ENCODE peak calls at places on chromosomes 16 and 17, in five cellular contexts. D is endodermal cell, S is fibroblast of mammary gland, U is NT2/D1, G is ovary. Y is an unnamed sample.

GRCh38 chr16:4664538-4665418 is 28.6 kb upstream of the NUDT16L1 start:
- DNase-seq in S (peak), G (no peak), D (no peak), U (no peak), Y (peak)

GRCh38 chr17:72373910-72374741 is 253.3 kb downstream of the SOX9 start:
- DNase-seq in D (no peak), G (no peak), S (peak), U (no peak), Y (no peak)

GRCh38 chr16:21599994-21600773 is 807 bp downstream of the METTL9 start:
- DNase-seq in D (no peak), G (no peak), S (peak), U (no peak), Y (no peak)

GRCh38 chr16:70432800-70433455 is 6.0 kb downstream of the ST3GAL2 start:
- DNase-seq in S (no peak), G (no peak), U (no peak), D (no peak), Y (no peak)

GRCh38 chr16:15886078-15886477 is 2.3 kb downstream of the CEP20 start:
- DNase-seq in G (no peak), D (no peak), S (no peak), U (no peak), Y (no peak)

GRCh38 chr16:73082608-73083007 is 34.7 kb upstream of the ZFHX3 start:
- DNase-seq in S (peak), D (no peak), U (no peak), G (no peak), Y (no peak)

GRCh38 chr16:11118479-11118878 is 137.5 kb downstream of the SOCS1 start:
- DNase-seq in G (no peak), D (no peak), U (no peak), S (no peak), Y (no peak)

GRCh38 chr17:42999003-42999525 is 845 bp downstream of the RPL27 start:
- DNase-seq in G (no peak), D (no peak), U (no peak), S (no peak), Y (no peak)

GRCh38 chr16:64365448-64365858 is 756.4 kb downstream of the CDH11 start:
- DNase-seq in D (no peak), U (no peak), G (no peak), S (peak), Y (no peak)

GRCh38 chr17:6713130-6713917 is at the start of gene SLC13A5:
- DNase-seq in S (peak), G (peak), U (peak), D (peak), Y (no peak)

GRCh38 chr17:19508327-19508867 is 25.3 kb upstream of the SLC47A1 start:
- DNase-seq in S (no peak), D (peak), U (no peak), G (peak), Y (peak)

GRCh38 chr17:41579484-41580243 is 7.0 kb downstream of the KRT14 start:
- DNase-seq in U (peak), D (peak), G (peak), S (peak), Y (peak)

GRCh38 chr17:64006361-64007088 is 8.4 kb downstream of the PRR29 start:
- DNase-seq in D (peak), S (peak), G (no peak), U (no peak), Y (no peak)

GRCh38 chr16:12141073-12141472 is 164.5 kb downstream of the SNX29 start:
- DNase-seq in D (no peak), U (no peak), G (no peak), S (no peak), Y (no peak)

GRCh38 chr16:24988593-24989338 is 26.4 kb downstream of the ARHGAP17 start:
- DNase-seq in U (no peak), S (peak), D (no peak), G (no peak), Y (peak)

GRCh38 chr17:17778308-17779014 is 58.3 kb downstream of the SREBF1 start:
- DNase-seq in S (peak), G (peak), D (no peak), U (no peak), Y (peak)

GRCh38 chr16:47490471-47490870 is 29.3 kb downstream of the PHKB start:
- DNase-seq in S (no peak), G (no peak), U (no peak), D (no peak), Y (no peak)

GRCh38 chr16:47492428-47493357 is 31.6 kb downstream of the PHKB start:
- DNase-seq in S (peak), G (peak), U (peak), D (no peak), Y (peak)

GRCh38 chr16:47499080-47499699 is 38.1 kb downstream of the PHKB start:
- DNase-seq in S (no peak), G (no peak), D (no peak), U (no peak), Y (no peak)

GRCh38 chr16:47492036-47492427 is 30.9 kb downstream of the PHKB start:
- DNase-seq in D (no peak), G (no peak), U (peak), S (no peak), Y (no peak)

DNA sequence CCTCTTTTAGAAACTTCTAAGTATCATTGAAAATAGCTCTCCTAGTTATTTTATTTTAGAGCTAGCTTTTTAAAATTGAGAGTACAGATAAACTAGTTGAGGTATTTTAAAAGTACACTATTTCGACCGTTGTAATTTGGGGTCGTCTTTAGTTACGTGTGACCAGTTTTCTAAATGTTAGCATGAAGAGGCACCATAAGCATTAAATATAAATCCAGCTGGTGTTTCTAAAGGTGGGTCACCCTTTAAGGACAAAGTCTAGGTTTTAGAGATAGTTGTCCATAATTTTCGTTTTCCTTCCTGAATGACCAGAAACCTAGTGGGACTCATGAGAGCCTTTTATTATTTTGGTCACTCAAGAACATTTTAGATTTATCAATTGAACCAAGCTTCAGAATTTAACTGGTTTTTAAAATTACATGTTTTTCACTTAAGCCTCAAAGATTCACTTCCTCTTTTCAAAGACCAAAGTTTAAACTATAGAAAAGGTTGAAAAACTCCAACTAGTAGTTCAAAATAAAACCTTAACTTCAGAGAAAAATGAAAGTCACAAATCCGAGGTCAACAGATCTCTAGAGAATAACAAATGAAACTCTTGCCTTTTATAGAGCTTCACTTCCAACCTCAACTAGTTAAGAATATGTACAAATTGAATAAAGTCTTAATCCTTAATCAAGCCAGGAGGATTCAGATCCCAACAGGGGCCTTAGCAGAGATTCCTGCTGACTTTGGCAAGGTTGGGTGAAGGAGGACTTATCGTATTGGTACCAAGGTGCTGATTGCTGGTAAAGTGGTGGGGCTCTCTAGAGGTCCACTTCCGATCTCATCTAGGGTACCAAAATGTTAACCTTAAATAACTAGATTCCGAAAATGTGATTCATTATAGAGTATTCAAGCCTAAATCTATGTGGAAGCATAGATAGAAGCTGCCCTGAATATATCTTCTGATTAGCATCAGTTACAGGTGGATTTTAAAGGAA is 32.5 kb downstream of the PHKB start:
- DNase-seq in S (no peak), D (no peak), G (no peak), U (no peak), Y (no peak)
- H3K4me3 ChIP-seq in S (no peak), D (no peak), G (no peak), U (no peak), Y (no peak)

GRCh38 chr16:13542284-13542683 is 377.7 kb upstream of the ERCC4 start:
- DNase-seq in D (peak), G (no peak), S (no peak), U (no peak), Y (no peak)

GRCh38 chr16:13540771-13541170 is 379.2 kb upstream of the ERCC4 start:
- DNase-seq in U (no peak), G (no peak), D (no peak), S (no peak), Y (no peak)

GRCh38 chr16:13543850-13544249 is 376.1 kb upstream of the ERCC4 start:
- DNase-seq in S (no peak), U (no peak), D (peak), G (no peak), Y (no peak)
- H3K4me3 ChIP-seq in S (no peak), U (no peak), D (no peak), G (no peak), Y (no peak)

GRCh38 chr16:86158688-86159360 is 259.9 kb downstream of the IRF8 start:
- DNase-seq in U (no peak), G (no peak), D (no peak), S (no peak), Y (no peak)
- H3K4me3 ChIP-seq in U (no peak), G (no peak), D (no peak), S (no peak), Y (no peak)

GRCh38 chr16:85685251-85685650 is 3.5 kb downstream of the GINS2 start:
- DNase-seq in G (no peak), U (no peak), D (no peak), S (no peak), Y (no peak)
- H3K4me3 ChIP-seq in G (no peak), U (no peak), D (no peak), S (no peak), Y (no peak)

Y was measured in mucosa of descending colon.